ENCODE peak calls at places on chromosomes 7 and 10, in six cellular contexts. One of them, this sample, is unnamed.

GRCh38 chr10:66180651-66181318 is 745.1 kb upstream of the LRRTM3 start:
- DNase-seq in brain microvascular endothelial cell: peak; percentile 45
- DNase-seq in A549: peak; percentile 16
- DNase-seq in thoracic aorta: no peak
- DNase-seq in neural progenitor cell: peak; percentile 66
- DNase-seq in neuronal stem cell: peak; percentile 59
- DNase-seq in this sample: peak; percentile 20

GRCh38 chr7:158827411-158828342 is 1.6 kb downstream of the ESYT2 start:
- DNase-seq in brain microvascular endothelial cell: no peak
- DNase-seq in A549: peak; percentile 44
- DNase-seq in thoracic aorta: no peak
- DNase-seq in neural progenitor cell: no peak
- DNase-seq in neuronal stem cell: no peak
- DNase-seq in this sample: no peak

GRCh38 chr7:34491899-34492298 is 166.1 kb upstream of the NPSR1 start:
- DNase-seq in brain microvascular endothelial cell: no peak
- DNase-seq in A549: no peak
- DNase-seq in thoracic aorta: no peak
- DNase-seq in neural progenitor cell: no peak
- DNase-seq in neuronal stem cell: no peak
- DNase-seq in this sample: no peak

GRCh38 chr7:98531717-98532116 is 85.4 kb upstream of the NPTX2 start:
- DNase-seq in brain microvascular endothelial cell: no peak
- DNase-seq in A549: no peak
- DNase-seq in thoracic aorta: no peak
- DNase-seq in neural progenitor cell: no peak
- DNase-seq in neuronal stem cell: no peak
- DNase-seq in this sample: no peak

GRCh38 chr10:71349401-71349800 is 30.3 kb downstream of the SLC29A3 start:
- DNase-seq in brain microvascular endothelial cell: no peak
- DNase-seq in A549: no peak
- DNase-seq in thoracic aorta: no peak
- DNase-seq in neural progenitor cell: no peak
- DNase-seq in neuronal stem cell: no peak
- DNase-seq in this sample: no peak

GRCh38 chr7:24669971-24670591 is 87.2 kb downstream of the GSDME start:
- DNase-seq in brain microvascular endothelial cell: no peak
- DNase-seq in A549: no peak
- DNase-seq in thoracic aorta: no peak
- DNase-seq in neural progenitor cell: peak; percentile 24
- DNase-seq in neuronal stem cell: no peak
- DNase-seq in this sample: no peak

GRCh38 chr7:105854516-105854915 is 21.9 kb downstream of the ATXN7L1 start:
- DNase-seq in brain microvascular endothelial cell: no peak
- DNase-seq in A549: no peak
- DNase-seq in thoracic aorta: no peak
- DNase-seq in neural progenitor cell: no peak
- DNase-seq in neuronal stem cell: no peak
- DNase-seq in this sample: no peak

GRCh38 chr7:132732466-132732865 is 156.2 kb upstream of the PLXNA4 start:
- DNase-seq in brain microvascular endothelial cell: no peak
- DNase-seq in A549: no peak
- DNase-seq in thoracic aorta: no peak
- DNase-seq in neural progenitor cell: no peak
- DNase-seq in neuronal stem cell: no peak
- DNase-seq in this sample: no peak

GRCh38 chr7:6035686-6036085 is 4.5 kb downstream of the ANKRD61 start:
- DNase-seq in brain microvascular endothelial cell: no peak
- DNase-seq in A549: no peak
- DNase-seq in thoracic aorta: no peak
- DNase-seq in neural progenitor cell: no peak
- DNase-seq in neuronal stem cell: no peak
- DNase-seq in this sample: no peak

GRCh38 chr10:52172581-52172980 is 141.5 kb upstream of the DKK1 start:
- DNase-seq in brain microvascular endothelial cell: peak; percentile 31
- DNase-seq in A549: no peak
- DNase-seq in thoracic aorta: no peak
- DNase-seq in neural progenitor cell: peak; percentile 17
- DNase-seq in neuronal stem cell: no peak
- DNase-seq in this sample: no peak

DNA sequence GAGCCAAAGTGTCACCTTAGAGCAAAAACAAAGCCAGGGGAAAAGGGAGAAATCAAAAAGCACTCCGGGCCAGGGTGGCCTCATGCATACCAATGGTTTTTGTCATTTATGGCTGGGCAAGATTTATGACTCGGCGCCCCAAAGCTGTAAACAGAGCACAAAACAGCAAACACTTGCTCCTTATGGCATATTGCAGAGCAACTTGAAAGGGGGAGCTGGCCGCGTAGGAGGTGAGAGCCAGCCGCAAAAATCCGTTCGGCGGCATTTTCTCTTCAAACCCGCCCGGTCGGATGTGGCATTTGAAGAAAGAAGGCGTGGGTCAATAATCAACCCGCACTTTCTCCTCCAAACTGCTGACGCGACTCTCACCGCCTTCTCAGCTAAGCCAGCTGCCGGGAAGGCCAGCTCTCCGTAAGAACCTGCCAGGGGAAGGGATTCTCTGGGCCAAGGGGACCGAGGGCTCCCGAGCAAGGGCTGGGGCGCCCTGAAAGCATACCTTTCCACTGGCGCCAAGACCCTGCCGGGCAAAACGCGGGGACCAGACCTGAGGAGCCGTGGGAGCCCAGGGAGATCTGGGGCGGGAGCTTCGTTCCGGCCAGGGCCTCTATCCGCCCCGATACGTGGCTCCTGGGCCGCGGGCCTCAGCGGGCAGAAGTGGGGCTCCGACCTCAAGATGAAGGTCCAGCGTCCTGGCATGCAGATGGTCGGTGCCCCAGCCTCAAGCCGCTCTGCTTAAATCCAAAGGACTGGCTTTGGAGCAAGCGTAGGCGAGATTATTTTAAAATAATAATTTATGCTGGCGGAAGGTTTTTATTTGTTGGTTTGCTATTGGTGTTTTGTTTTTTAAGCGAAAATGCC is 12.9 kb upstream of the HOXA2 start:
- DNase-seq in brain microvascular endothelial cell: no peak
- DNase-seq in A549: peak; percentile 71
- DNase-seq in thoracic aorta: no peak
- DNase-seq in neural progenitor cell: peak; percentile 50
- DNase-seq in neuronal stem cell: no peak
- DNase-seq in this sample: no peak
- H3K4me3 ChIP-seq in brain microvascular endothelial cell: peak overlapping the region; percentile 44
- H3K4me3 ChIP-seq in A549: peak overlapping the region; percentile 44
- H3K4me3 ChIP-seq in thoracic aorta: peak overlapping the region; percentile 99
- H3K4me3 ChIP-seq in neural progenitor cell: no peak overlapping the region
- H3K4me3 ChIP-seq in neuronal stem cell: no peak overlapping the region
- H3K4me3 ChIP-seq in this sample: no peak overlapping the region

GRCh38 chr10:68153473-68154210 is 44.4 kb downstream of the MYPN start:
- DNase-seq in brain microvascular endothelial cell: peak; percentile 93
- DNase-seq in A549: peak; percentile 97
- DNase-seq in thoracic aorta: peak; percentile 15
- DNase-seq in neural progenitor cell: no peak
- DNase-seq in neuronal stem cell: no peak
- DNase-seq in this sample: peak; percentile 96
- H3K4me3 ChIP-seq in brain microvascular endothelial cell: no peak overlapping the region
- H3K4me3 ChIP-seq in A549: no peak overlapping the region
- H3K4me3 ChIP-seq in thoracic aorta: peak overlapping the region; percentile 34
- H3K4me3 ChIP-seq in neural progenitor cell: no peak overlapping the region
- H3K4me3 ChIP-seq in neuronal stem cell: no peak overlapping the region
- H3K4me3 ChIP-seq in this sample: no peak overlapping the region

GRCh38 chr10:43623351-43623750 is 17.1 kb downstream of the ZNF485 start:
- DNase-seq in brain microvascular endothelial cell: no peak
- DNase-seq in A549: no peak
- DNase-seq in thoracic aorta: no peak
- DNase-seq in neural progenitor cell: no peak
- DNase-seq in neuronal stem cell: no peak
- DNase-seq in this sample: no peak
- H3K4me3 ChIP-seq in brain microvascular endothelial cell: no peak overlapping the region
- H3K4me3 ChIP-seq in A549: peak overlapping the region; percentile 29
- H3K4me3 ChIP-seq in thoracic aorta: peak overlapping the region; percentile 61
- H3K4me3 ChIP-seq in neural progenitor cell: no peak overlapping the region
- H3K4me3 ChIP-seq in neuronal stem cell: peak overlapping the region; percentile 25
- H3K4me3 ChIP-seq in this sample: no peak overlapping the region

GRCh38 chr7:44257618-44258422 is 57.0 kb downstream of the YKT6 start:
- DNase-seq in brain microvascular endothelial cell: peak; percentile 85
- DNase-seq in A549: no peak
- DNase-seq in thoracic aorta: peak; percentile 77
- DNase-seq in neural progenitor cell: peak; percentile 40
- DNase-seq in neuronal stem cell: no peak
- DNase-seq in this sample: peak; percentile 57
- H3K4me3 ChIP-seq in brain microvascular endothelial cell: no peak overlapping the region
- H3K4me3 ChIP-seq in A549: no peak overlapping the region
- H3K4me3 ChIP-seq in thoracic aorta: no peak overlapping the region
- H3K4me3 ChIP-seq in neural progenitor cell: no peak overlapping the region
- H3K4me3 ChIP-seq in neuronal stem cell: no peak overlapping the region
- H3K4me3 ChIP-seq in this sample: no peak overlapping the region

DNA sequence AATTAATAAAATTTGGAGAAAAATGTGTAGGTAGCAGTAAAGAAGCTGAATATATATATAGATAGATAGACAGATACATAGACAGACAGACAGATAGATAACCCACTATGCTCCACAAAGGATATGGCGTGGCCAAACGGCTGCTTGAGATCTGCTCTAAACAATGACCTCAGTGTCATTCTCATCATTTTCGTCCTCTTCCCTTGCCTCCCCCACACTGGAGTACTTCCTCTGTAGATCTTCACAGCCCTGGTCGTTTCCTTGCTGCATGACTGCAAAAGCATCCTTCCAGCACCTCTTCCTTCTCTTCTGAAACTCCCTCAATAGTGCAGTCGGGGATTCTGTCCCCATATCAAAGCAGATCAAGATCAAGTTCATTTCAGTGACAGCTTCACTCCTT is 35.6 kb upstream of the ATP6V0A4 start:
- DNase-seq in brain microvascular endothelial cell: no peak
- DNase-seq in A549: no peak
- DNase-seq in thoracic aorta: no peak
- DNase-seq in neural progenitor cell: no peak
- DNase-seq in neuronal stem cell: no peak
- DNase-seq in this sample: no peak
- H3K4me3 ChIP-seq in brain microvascular endothelial cell: no peak overlapping the region
- H3K4me3 ChIP-seq in A549: no peak overlapping the region
- H3K4me3 ChIP-seq in thoracic aorta: no peak overlapping the region
- H3K4me3 ChIP-seq in neural progenitor cell: no peak overlapping the region
- H3K4me3 ChIP-seq in neuronal stem cell: no peak overlapping the region
- H3K4me3 ChIP-seq in this sample: no peak overlapping the region

GRCh38 chr10:114550756-114551290 is 107.3 kb downstream of the ABLIM1 start:
- DNase-seq in brain microvascular endothelial cell: no peak
- DNase-seq in A549: peak; percentile 9
- DNase-seq in thoracic aorta: no peak
- DNase-seq in neural progenitor cell: peak; percentile 57
- DNase-seq in neuronal stem cell: no peak
- DNase-seq in this sample: peak; percentile 4
- H3K4me3 ChIP-seq in brain microvascular endothelial cell: peak overlapping the region; percentile 23
- H3K4me3 ChIP-seq in A549: no peak overlapping the region
- H3K4me3 ChIP-seq in thoracic aorta: peak overlapping the region; percentile 4
- H3K4me3 ChIP-seq in neural progenitor cell: no peak overlapping the region
- H3K4me3 ChIP-seq in neuronal stem cell: no peak overlapping the region
- H3K4me3 ChIP-seq in this sample: no peak overlapping the region

DNA sequence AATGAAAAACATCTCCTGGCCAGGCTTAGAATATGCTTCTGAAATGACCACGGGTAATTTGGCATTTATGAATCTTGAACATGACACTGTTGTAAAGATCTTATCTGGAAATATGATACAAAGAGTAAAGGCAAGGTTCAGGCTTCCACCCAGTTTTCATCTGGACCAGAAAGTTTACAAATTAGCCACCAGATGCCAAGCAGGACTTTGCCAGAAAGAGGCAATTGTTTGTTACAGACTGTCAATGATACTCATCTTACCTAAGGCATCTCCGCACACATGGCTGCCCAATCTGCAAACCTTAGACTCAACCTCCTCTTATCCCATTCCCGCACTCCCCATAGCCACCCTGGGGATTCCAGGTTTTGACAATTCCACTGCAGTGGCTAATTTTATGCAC is 795.3 kb downstream of the TYW1 start:
- DNase-seq in brain microvascular endothelial cell: no peak
- DNase-seq in A549: no peak
- DNase-seq in thoracic aorta: no peak
- DNase-seq in neural progenitor cell: no peak
- DNase-seq in neuronal stem cell: no peak
- DNase-seq in this sample: no peak
- H3K4me3 ChIP-seq in brain microvascular endothelial cell: no peak overlapping the region
- H3K4me3 ChIP-seq in A549: no peak overlapping the region
- H3K4me3 ChIP-seq in thoracic aorta: no peak overlapping the region
- H3K4me3 ChIP-seq in neural progenitor cell: no peak overlapping the region
- H3K4me3 ChIP-seq in neuronal stem cell: no peak overlapping the region
- H3K4me3 ChIP-seq in this sample: no peak overlapping the region

GRCh38 chr10:36182059-36182654 is 540.1 kb upstream of the FZD8 start:
- DNase-seq in brain microvascular endothelial cell: no peak
- DNase-seq in A549: no peak
- DNase-seq in thoracic aorta: no peak
- DNase-seq in neural progenitor cell: no peak
- DNase-seq in neuronal stem cell: no peak
- DNase-seq in this sample: no peak
- H3K4me3 ChIP-seq in brain microvascular endothelial cell: no peak overlapping the region
- H3K4me3 ChIP-seq in A549: peak overlapping the region; percentile 12
- H3K4me3 ChIP-seq in thoracic aorta: peak overlapping the region; percentile 50
- H3K4me3 ChIP-seq in neural progenitor cell: no peak overlapping the region
- H3K4me3 ChIP-seq in neuronal stem cell: no peak overlapping the region
- H3K4me3 ChIP-seq in this sample: no peak overlapping the region

This sample was measured in AG09309.